ENCODE peak calls at places on chromosomes 2 and 18, in five cellular contexts. F, H, Q, X and S are unnamed samples.

GRCh38 chr2:235542728-235543125 is 48.9 kb downstream of the AGAP1 start:
- DNase-seq in F (no peak), H (no peak), Q (no peak), X (no peak), S (no peak)

GRCh38 chr2:164046040-164046439 is 310.2 kb upstream of the FIGN start:
- DNase-seq in F (no peak), H (no peak), Q (no peak), X (no peak), S (no peak)

GRCh38 chr2:43169987-43170732 is 56.2 kb downstream of the ZFP36L2 start:
- DNase-seq in F (peak; percentile 64), H (peak; percentile 73), Q (peak; percentile 80), X (peak; percentile 72), S (no peak)

GRCh38 chr2:3285901-3286645 is 91.5 kb downstream of the EIPR1 start:
- DNase-seq in F (no peak), H (no peak), Q (no peak), X (no peak), S (no peak)

GRCh38 chr2:177585234-177585863 is 192.8 kb downstream of the AGPS start:
- DNase-seq in F (no peak), H (no peak), Q (no peak), X (no peak), S (no peak)

GRCh38 chr2:164535280-164536025 is 85.8 kb downstream of the GRB14 start:
- DNase-seq in F (no peak), H (no peak), Q (no peak), X (no peak), S (no peak)

GRCh38 chr2:200814917-200815316 is 3.2 kb downstream of the BZW1 start:
- DNase-seq in F (no peak), H (no peak), Q (no peak), X (no peak), S (no peak)

GRCh38 chr2:160087854-160088745 is 25.7 kb upstream of the PLA2R1 start:
- DNase-seq in F (peak; percentile 62), H (no peak), Q (peak; percentile 50), X (no peak), S (no peak)

GRCh38 chr2:58677763-58678162 is 436.6 kb upstream of the FANCL start:
- DNase-seq in F (no peak), H (no peak), Q (no peak), X (no peak), S (no peak)

GRCh38 chr2:204486855-204487254 is 58.4 kb upstream of the PARD3B start:
- DNase-seq in F (no peak), H (no peak), Q (no peak), X (no peak), S (peak; percentile 32)

GRCh38 chr2:226154610-226155009 is 645.0 kb downstream of the IRS1 start:
- DNase-seq in F (no peak), H (no peak), Q (no peak), X (no peak), S (no peak)

GRCh38 chr2:134774786-134775641 is 56.2 kb upstream of the TMEM163 start:
- DNase-seq in F (no peak), H (no peak), Q (no peak), X (no peak), S (peak; percentile 52)

GRCh38 chr2:233852056-233852455 is 2.3 kb downstream of the HJURP start:
- DNase-seq in F (peak; percentile 51), H (no peak), Q (no peak), X (no peak), S (no peak)

GRCh38 chr18:50356036-50356945 is 18.6 kb upstream of the SKA1 start:
- DNase-seq in F (no peak), H (no peak), Q (peak; percentile 64), X (no peak), S (no peak)

GRCh38 chr18:62389761-62390481 is 64.8 kb downstream of the TNFRSF11A start:
- DNase-seq in F (peak; percentile 34), H (no peak), Q (no peak), X (no peak), S (no peak)

GRCh38 chr2:13193075-13193474 is 476.3 kb downstream of the TRIB2 start:
- DNase-seq in F (peak; percentile 14), H (no peak), Q (peak; percentile 2), X (no peak), S (no peak)

GRCh38 chr2:13195270-13195669 is 478.5 kb downstream of the TRIB2 start:
- DNase-seq in F (no peak), H (no peak), Q (no peak), X (no peak), S (no peak)

DNA sequence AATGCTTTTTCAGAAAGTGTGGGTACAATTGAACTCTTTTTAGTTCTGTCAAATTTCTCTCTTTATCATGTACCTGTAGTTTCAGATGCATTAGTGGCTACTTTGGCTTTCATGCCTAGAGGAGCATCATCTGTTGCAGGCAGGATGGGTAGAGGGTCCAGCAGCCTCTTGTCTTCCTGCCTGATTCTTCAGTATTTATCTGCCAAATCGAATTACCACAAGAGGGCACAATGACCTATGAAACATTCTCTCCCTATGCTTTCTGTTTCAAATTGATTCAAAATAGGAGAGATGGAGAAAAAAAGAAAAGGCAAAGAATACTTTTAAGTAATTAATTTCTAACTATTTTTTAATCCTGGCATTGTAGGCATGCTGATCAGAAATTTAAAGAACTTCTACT is 477.2 kb downstream of the TRIB2 start:
- DNase-seq in F (peak; percentile 22), H (no peak), Q (peak; percentile 23), X (no peak), S (peak; percentile 8)
- TF ChIP-seq CTCF in F (no peak), H (no peak), Q (peak; percentile 71), X (peak; percentile 18), S (peak; percentile 57)

GRCh38 chr2:120567128-120567527 is 168.5 kb upstream of the GLI2 start:
- DNase-seq in F (no peak), H (no peak), Q (no peak), X (no peak), S (no peak)
- H3K27ac ChIP-seq in F (no peak overlapping the region), H (no peak overlapping the region), Q (no peak overlapping the region), X (no peak overlapping the region), S (no peak overlapping the region)

GRCh38 chr18:78884502-78884901 is 95.1 kb upstream of the SALL3 start:
- DNase-seq in F (no peak), H (no peak), Q (peak; percentile 6), X (no peak), S (no peak)
- TF ChIP-seq CTCF in F (no peak), H (no peak), Q (peak; percentile 42), X (no peak), S (no peak)

DNA sequence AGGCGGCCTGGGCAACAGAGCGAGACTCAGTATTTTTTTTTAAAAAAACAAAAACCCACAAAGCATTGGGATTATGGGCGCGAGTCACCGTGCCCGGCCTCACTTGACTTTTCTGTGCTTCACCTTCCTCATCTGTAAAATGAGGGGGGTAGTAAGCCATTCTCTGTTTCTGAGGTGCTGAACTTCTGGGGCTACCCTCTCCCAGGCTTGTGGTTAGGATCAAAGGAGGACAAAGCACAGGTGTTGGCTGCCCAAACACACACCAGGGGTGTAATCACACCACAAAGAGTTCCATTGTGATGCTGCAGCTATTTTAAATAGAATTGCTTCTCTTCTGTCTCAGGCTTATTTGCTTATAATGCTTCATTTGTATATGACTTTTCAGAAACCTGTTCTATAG is 35.8 kb upstream of the INHBB start:
- DNase-seq in F (no peak), H (no peak), Q (peak; percentile 60), X (no peak), S (no peak)
- H3K27ac ChIP-seq in F (no peak overlapping the region), H (no peak overlapping the region), Q (peak overlapping the region; percentile 51), X (no peak overlapping the region), S (no peak overlapping the region)

GRCh38 chr2:16629044-16629443 is 36.6 kb downstream of the CYRIA start:
- DNase-seq in F (no peak), H (no peak), Q (no peak), X (no peak), S (no peak)

GRCh38 chr2:16629770-16630169 is 35.9 kb downstream of the CYRIA start:
- DNase-seq in F (no peak), H (no peak), Q (no peak), X (no peak), S (no peak)

GRCh38 chr2:16632615-16633014 is 33.0 kb downstream of the CYRIA start:
- DNase-seq in F (no peak), H (no peak), Q (no peak), X (no peak), S (no peak)

GRCh38 chr2:16628316-16628715 is 37.3 kb downstream of the CYRIA start:
- DNase-seq in F (no peak), H (no peak), Q (peak; percentile 64), X (no peak), S (no peak)

DNA sequence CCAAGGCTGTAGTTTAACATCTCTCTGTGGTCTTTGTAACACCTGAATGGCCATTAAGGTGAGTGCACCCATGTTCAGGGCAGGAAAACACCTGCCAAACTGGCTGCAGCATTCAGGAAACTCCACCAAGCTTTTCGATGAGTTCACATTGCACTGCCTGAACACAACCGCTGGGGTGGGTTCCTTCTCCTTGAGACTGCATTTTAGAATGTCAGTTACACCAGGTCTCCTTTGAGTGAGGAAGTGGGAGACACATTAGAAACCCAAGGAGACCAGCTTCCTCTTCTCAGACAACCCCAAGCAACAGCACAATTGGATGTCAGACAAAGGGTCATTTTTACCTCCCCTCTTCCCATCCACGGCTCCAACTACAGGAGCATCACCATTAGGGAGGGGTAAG is 35.2 kb downstream of the CYRIA start:
- DNase-seq in F (no peak), H (no peak), Q (peak; percentile 66), X (no peak), S (no peak)
- TF ChIP-seq CTCF in F (no peak), H (no peak), Q (no peak), X (peak; percentile 23), S (no peak)

GRCh38 chr2:70556608-70557007 is 3.0 kb upstream of the TGFA start:
- DNase-seq in F (no peak), H (no peak), Q (no peak), X (no peak), S (no peak)

GRCh38 chr2:70553584-70554337 is at the start of gene TGFA:
- DNase-seq in F (peak; percentile 82), H (peak; percentile 78), Q (no peak), X (peak; percentile 93), S (peak; percentile 83)

GRCh38 chr2:70553334-70553583 is 367 bp downstream of the TGFA start:
- DNase-seq in F (peak; percentile 32), H (no peak), Q (no peak), X (no peak), S (peak; percentile 29)

GRCh38 chr2:70552501-70553333 is 909 bp downstream of the TGFA start:
- DNase-seq in F (no peak), H (no peak), Q (no peak), X (no peak), S (no peak)

GRCh38 chr2:70554338-70554892 is 789 bp upstream of the TGFA start:
- DNase-seq in F (no peak), H (no peak), Q (no peak), X (no peak), S (no peak)
- H3K27ac ChIP-seq in F (peak overlapping the region; percentile 86), H (no peak overlapping the region), Q (no peak overlapping the region), X (peak overlapping the region; percentile 84), S (peak overlapping the region; percentile 96)

GRCh38 chr2:181581534-181581933 is 75.4 kb downstream of the CERKL start:
- DNase-seq in F (no peak), H (no peak), Q (no peak), X (no peak), S (no peak)
- TF ChIP-seq CTCF in F (no peak), H (no peak), Q (peak; percentile 39), X (no peak), S (no peak)